ENCODE peak calls at places on chromosome 4, in eight cellular contexts. D is type B pancreatic cell; F is mucosa of gallbladder; A is stimulated activated naive CD8-positive, alpha-beta T cell treated with anti-CD3 and anti-CD28 coated beads, Interleukin-15, Interleukin-2, amounts not matched to agents 100 U/mL and 50 U/mL, for 24 hours; V is MG63; E is activated CD8-positive, alpha-beta T cell treated with anti-CD3 and anti-CD28 coated beads for 36 hours; P is choroid plexus epithelial cell; Y is epithelial cell of prostate. M is an unnamed sample.

GRCh38 chr4:89273741-89274141 is 33.9 kb downstream of the GPRIN3 start:
- DNase-seq in D (no peak), V (no peak), E (no peak), A (no peak), F (no peak), P (no peak), Y (no peak), M (no peak)

GRCh38 chr4:158042591-158043030 is 130.2 kb downstream of the GASK1B start:
- DNase-seq in A (no peak), E (no peak), P (peak), V (no peak), Y (no peak), D (no peak), F (no peak), M (no peak)

GRCh38 chr4:121758896-121759568 is 5.9 kb downstream of the SMIM43 start:
- DNase-seq in P (peak), D (no peak), F (no peak), Y (no peak), V (no peak), E (no peak), A (no peak), M (peak)

GRCh38 chr4:55510685-55511084 is 36.0 kb downstream of the CLOCK start:
- DNase-seq in E (no peak), V (no peak), A (no peak), P (no peak), F (no peak), Y (no peak), D (no peak), M (no peak)

GRCh38 chr4:6727081-6727942 is 11.3 kb downstream of the BLOC1S4 start:
- DNase-seq in Y (no peak), E (no peak), V (no peak), A (no peak), D (no peak), P (peak), F (no peak), M (no peak)

GRCh38 chr4:111334356-111334755 is 711.5 kb upstream of the PITX2 start:
- DNase-seq in A (no peak), P (no peak), F (no peak), Y (no peak), E (no peak), V (no peak), D (no peak), M (no peak)

GRCh38 chr4:5787311-5787710 is 76.3 kb downstream of the EVC start:
- DNase-seq in V (no peak), P (no peak), A (no peak), E (no peak), D (peak), F (no peak), Y (no peak), M (no peak)

GRCh38 chr4:124095596-124095995 is 616.9 kb downstream of the ANKRD50 start:
- DNase-seq in F (no peak), Y (no peak), A (no peak), P (no peak), E (no peak), V (no peak), D (no peak), M (peak)

GRCh38 chr4:76035146-76035545 is 724 bp downstream of the CXCL11 start:
- DNase-seq in A (no peak), E (no peak), Y (no peak), D (no peak), V (no peak), F (no peak), P (no peak), M (no peak)

GRCh38 chr4:73721901-73722300 is 18.5 kb upstream of the CXCL8 start:
- DNase-seq in V (no peak), A (no peak), D (no peak), F (no peak), Y (no peak), P (peak), E (no peak), M (no peak)

GRCh38 chr4:6201580-6202091 is 1.3 kb upstream of the JAKMIP1 start:
- DNase-seq in V (no peak), D (no peak), E (peak), A (no peak), P (no peak), Y (no peak), F (no peak), M (no peak)

GRCh38 chr4:38254825-38255224 is 294.6 kb downstream of the PTTG2 start:
- DNase-seq in D (no peak), V (no peak), P (no peak), E (no peak), Y (no peak), F (no peak), A (no peak), M (no peak)

GRCh38 chr4:176376032-176376614 is 56.4 kb downstream of the SPCS3 start:
- DNase-seq in V (no peak), D (no peak), P (peak), E (no peak), F (no peak), A (no peak), Y (no peak), M (no peak)

GRCh38 chr4:169080970-169081369 is 70.9 kb upstream of the CBR4 start:
- DNase-seq in Y (no peak), A (no peak), P (peak), F (no peak), E (no peak), D (no peak), V (no peak), M (peak)